ENCODE peak calls at places on chromosomes 5 and 9, in six cellular contexts. One of them, this sample, is unnamed.

GRCh38 chr5:149365418-149365817 is 7.6 kb downstream of the PCYOX1L start:
- DNase-seq in endothelial cell: no peak
- DNase-seq in fibroblast of the aortic adventitia: no peak
- DNase-seq in cardiac fibroblast: no peak
- DNase-seq in choroid plexus epithelial cell: no peak
- DNase-seq in Calu3: no peak
- DNase-seq in this sample: no peak

GRCh38 chr5:135592312-135593045 is 13.7 kb upstream of the CXCL14 start:
- DNase-seq in cardiac fibroblast: no peak
- DNase-seq in Calu3: no peak
- DNase-seq in fibroblast of the aortic adventitia: no peak
- DNase-seq in endothelial cell: no peak
- DNase-seq in choroid plexus epithelial cell: no peak
- DNase-seq in this sample: no peak

GRCh38 chr5:174052636-174053035 is 7.1 kb downstream of the NSG2 start:
- DNase-seq in endothelial cell: no peak
- DNase-seq in cardiac fibroblast: no peak
- DNase-seq in fibroblast of the aortic adventitia: no peak
- DNase-seq in choroid plexus epithelial cell: no peak
- DNase-seq in Calu3: no peak
- DNase-seq in this sample: no peak

GRCh38 chr9:37056086-37056485 is 22.0 kb upstream of the PAX5 start:
- DNase-seq in fibroblast of the aortic adventitia: no peak
- DNase-seq in cardiac fibroblast: no peak
- DNase-seq in endothelial cell: no peak
- DNase-seq in Calu3: no peak
- DNase-seq in choroid plexus epithelial cell: no peak
- DNase-seq in this sample: no peak

GRCh38 chr9:16964228-16964627 is 93.8 kb upstream of the BNC2 start:
- DNase-seq in Calu3: no peak
- DNase-seq in choroid plexus epithelial cell: peak; percentile 99
- DNase-seq in endothelial cell: no peak
- DNase-seq in fibroblast of the aortic adventitia: peak; percentile 97
- DNase-seq in cardiac fibroblast: peak; percentile 98
- DNase-seq in this sample: peak; percentile 99

GRCh38 chr5:95712347-95712958 is 18.7 kb upstream of the RHOBTB3 start:
- DNase-seq in endothelial cell: no peak
- DNase-seq in choroid plexus epithelial cell: peak; percentile 75
- DNase-seq in Calu3: peak; percentile 78
- DNase-seq in fibroblast of the aortic adventitia: peak; percentile 86
- DNase-seq in cardiac fibroblast: peak; percentile 89
- DNase-seq in this sample: peak; percentile 95

GRCh38 chr9:91530829-91531228 is 107.2 kb upstream of the NFIL3 start:
- DNase-seq in fibroblast of the aortic adventitia: peak; percentile 64
- DNase-seq in choroid plexus epithelial cell: peak; percentile 46
- DNase-seq in endothelial cell: no peak
- DNase-seq in cardiac fibroblast: no peak
- DNase-seq in Calu3: no peak
- DNase-seq in this sample: no peak

GRCh38 chr5:68279960-68280359 is 64.4 kb downstream of the PIK3R1 start:
- DNase-seq in Calu3: no peak
- DNase-seq in cardiac fibroblast: no peak
- DNase-seq in choroid plexus epithelial cell: no peak
- DNase-seq in endothelial cell: no peak
- DNase-seq in fibroblast of the aortic adventitia: no peak
- DNase-seq in this sample: no peak

GRCh38 chr5:107422494-107422893 is 248.2 kb downstream of the EFNA5 start:
- DNase-seq in choroid plexus epithelial cell: no peak
- DNase-seq in cardiac fibroblast: no peak
- DNase-seq in fibroblast of the aortic adventitia: no peak
- DNase-seq in endothelial cell: no peak
- DNase-seq in Calu3: no peak
- DNase-seq in this sample: no peak

GRCh38 chr5:36145311-36145710 is 6.4 kb downstream of the LMBRD2 start:
- DNase-seq in endothelial cell: no peak
- DNase-seq in Calu3: no peak
- DNase-seq in cardiac fibroblast: no peak
- DNase-seq in choroid plexus epithelial cell: no peak
- DNase-seq in fibroblast of the aortic adventitia: no peak
- DNase-seq in this sample: no peak

GRCh38 chr5:84821924-84822323 is 437.2 kb upstream of the EDIL3 start:
- DNase-seq in choroid plexus epithelial cell: no peak
- DNase-seq in fibroblast of the aortic adventitia: no peak
- DNase-seq in cardiac fibroblast: no peak
- DNase-seq in endothelial cell: no peak
- DNase-seq in Calu3: no peak
- DNase-seq in this sample: no peak

GRCh38 chr5:138469540-138470321 is 4.5 kb downstream of the EGR1 start:
- DNase-seq in endothelial cell: no peak
- DNase-seq in choroid plexus epithelial cell: peak; percentile 77
- DNase-seq in Calu3: peak; percentile 59
- DNase-seq in cardiac fibroblast: peak; percentile 90
- DNase-seq in fibroblast of the aortic adventitia: no peak
- DNase-seq in this sample: peak; percentile 91

GRCh38 chr5:164608507-164608906 is 1103.1 kb downstream of the MAT2B start:
- DNase-seq in endothelial cell: no peak
- DNase-seq in cardiac fibroblast: no peak
- DNase-seq in choroid plexus epithelial cell: no peak
- DNase-seq in fibroblast of the aortic adventitia: no peak
- DNase-seq in Calu3: no peak
- DNase-seq in this sample: no peak

GRCh38 chr5:107875834-107876233 is 205.1 kb upstream of the EFNA5 start:
- DNase-seq in choroid plexus epithelial cell: peak; percentile 33
- DNase-seq in endothelial cell: no peak
- DNase-seq in Calu3: peak; percentile 46
- DNase-seq in fibroblast of the aortic adventitia: peak; percentile 20
- DNase-seq in cardiac fibroblast: peak; percentile 49
- DNase-seq in this sample: peak; percentile 83

GRCh38 chr9:28051559-28051958 is 478.3 kb upstream of the C9orf72 start:
- DNase-seq in fibroblast of the aortic adventitia: no peak
- DNase-seq in choroid plexus epithelial cell: peak; percentile 40
- DNase-seq in Calu3: no peak
- DNase-seq in cardiac fibroblast: no peak
- DNase-seq in endothelial cell: no peak
- DNase-seq in this sample: peak; percentile 22

GRCh38 chr5:88263349-88263748 is 5.3 kb downstream of the TMEM161B start:
- DNase-seq in choroid plexus epithelial cell: no peak
- DNase-seq in Calu3: no peak
- DNase-seq in cardiac fibroblast: no peak
- DNase-seq in endothelial cell: no peak
- DNase-seq in fibroblast of the aortic adventitia: no peak
- DNase-seq in this sample: no peak

GRCh38 chr9:20701058-20701457 is 17.0 kb downstream of the FOCAD start:
- DNase-seq in fibroblast of the aortic adventitia: peak; percentile 32
- DNase-seq in endothelial cell: peak; percentile 9
- DNase-seq in cardiac fibroblast: no peak
- DNase-seq in choroid plexus epithelial cell: peak; percentile 5
- DNase-seq in Calu3: no peak
- DNase-seq in this sample: no peak

GRCh38 chr5:128469924-128470323 is 68.1 kb downstream of the FBN2 start:
- DNase-seq in Calu3: no peak
- DNase-seq in fibroblast of the aortic adventitia: peak; percentile 39
- DNase-seq in choroid plexus epithelial cell: peak; percentile 31
- DNase-seq in cardiac fibroblast: peak; percentile 21
- DNase-seq in endothelial cell: no peak
- DNase-seq in this sample: peak; percentile 18

GRCh38 chr9:134971196-134971595 is 53.5 kb upstream of the FCN1 start:
- DNase-seq in choroid plexus epithelial cell: no peak
- DNase-seq in cardiac fibroblast: no peak
- DNase-seq in Calu3: no peak
- DNase-seq in endothelial cell: no peak
- DNase-seq in fibroblast of the aortic adventitia: no peak
- DNase-seq in this sample: no peak

GRCh38 chr5:141665995-141666940 is 15.1 kb upstream of the FCHSD1 start:
- DNase-seq in cardiac fibroblast: no peak
- DNase-seq in Calu3: no peak
- DNase-seq in endothelial cell: no peak
- DNase-seq in fibroblast of the aortic adventitia: no peak
- DNase-seq in choroid plexus epithelial cell: no peak
- DNase-seq in this sample: no peak

GRCh38 chr5:54985301-54986268 is at the start of gene ESM1:
- DNase-seq in cardiac fibroblast: peak; percentile 85
- DNase-seq in choroid plexus epithelial cell: peak; percentile 68
- DNase-seq in endothelial cell: no peak
- DNase-seq in Calu3: peak; percentile 20
- DNase-seq in fibroblast of the aortic adventitia: peak; percentile 68
- DNase-seq in this sample: peak; percentile 72

GRCh38 chr5:92899611-92900010 is 681.4 kb downstream of the NR2F1-AS1 start:
- DNase-seq in endothelial cell: no peak
- DNase-seq in cardiac fibroblast: no peak
- DNase-seq in choroid plexus epithelial cell: no peak
- DNase-seq in Calu3: no peak
- DNase-seq in fibroblast of the aortic adventitia: no peak
- DNase-seq in this sample: no peak

GRCh38 chr5:150441813-150442698 is 7.5 kb downstream of the RPS14 start:
- DNase-seq in endothelial cell: no peak
- DNase-seq in fibroblast of the aortic adventitia: no peak
- DNase-seq in Calu3: no peak
- DNase-seq in choroid plexus epithelial cell: no peak
- DNase-seq in cardiac fibroblast: no peak
- DNase-seq in this sample: no peak

GRCh38 chr9:114696814-114697544 is 15.0 kb upstream of the TEX48 start:
- DNase-seq in cardiac fibroblast: no peak
- DNase-seq in endothelial cell: no peak
- DNase-seq in fibroblast of the aortic adventitia: peak; percentile 16
- DNase-seq in choroid plexus epithelial cell: peak; percentile 34
- DNase-seq in Calu3: no peak
- DNase-seq in this sample: peak; percentile 58

GRCh38 chr5:80150731-80151130 is 105.1 kb downstream of the SERINC5 start:
- DNase-seq in choroid plexus epithelial cell: no peak
- DNase-seq in Calu3: no peak
- DNase-seq in cardiac fibroblast: no peak
- DNase-seq in endothelial cell: no peak
- DNase-seq in fibroblast of the aortic adventitia: no peak
- DNase-seq in this sample: no peak

GRCh38 chr5:90894866-90895420 is 336.3 kb downstream of the ADGRV1 start:
- DNase-seq in Calu3: no peak
- DNase-seq in choroid plexus epithelial cell: no peak
- DNase-seq in endothelial cell: no peak
- DNase-seq in fibroblast of the aortic adventitia: no peak
- DNase-seq in cardiac fibroblast: no peak
- DNase-seq in this sample: no peak

GRCh38 chr5:90475436-90475980 is 844 bp downstream of the POLR3G start:
- DNase-seq in endothelial cell: no peak
- DNase-seq in choroid plexus epithelial cell: no peak
- DNase-seq in cardiac fibroblast: no peak
- DNase-seq in Calu3: no peak
- DNase-seq in fibroblast of the aortic adventitia: no peak
- DNase-seq in this sample: no peak

GRCh38 chr5:32964246-32964645 is 253.1 kb downstream of the NPR3 start:
- DNase-seq in fibroblast of the aortic adventitia: peak; percentile 30
- DNase-seq in endothelial cell: no peak
- DNase-seq in cardiac fibroblast: peak; percentile 11
- DNase-seq in choroid plexus epithelial cell: peak; percentile 70
- DNase-seq in Calu3: no peak
- DNase-seq in this sample: peak; percentile 28
- TF ChIP-seq CTCF in fibroblast of the aortic adventitia: no peak
- TF ChIP-seq CTCF in endothelial cell: no peak
- TF ChIP-seq CTCF in cardiac fibroblast: no peak
- TF ChIP-seq CTCF in choroid plexus epithelial cell: no peak
- TF ChIP-seq CTCF in Calu3: no peak
- TF ChIP-seq CTCF in this sample: no peak

GRCh38 chr5:64678400-64678799 is 11.9 kb upstream of the SHISAL2B start:
- DNase-seq in cardiac fibroblast: no peak
- DNase-seq in fibroblast of the aortic adventitia: no peak
- DNase-seq in choroid plexus epithelial cell: no peak
- DNase-seq in Calu3: no peak
- DNase-seq in endothelial cell: no peak
- DNase-seq in this sample: no peak

GRCh38 chr5:64682608-64683007 is 7.7 kb upstream of the SHISAL2B start:
- DNase-seq in Calu3: no peak
- DNase-seq in fibroblast of the aortic adventitia: no peak
- DNase-seq in cardiac fibroblast: no peak
- DNase-seq in choroid plexus epithelial cell: no peak
- DNase-seq in endothelial cell: no peak
- DNase-seq in this sample: no peak

GRCh38 chr5:64680289-64680688 is 10.0 kb upstream of the SHISAL2B start:
- DNase-seq in choroid plexus epithelial cell: peak; percentile 30
- DNase-seq in Calu3: no peak
- DNase-seq in endothelial cell: peak; percentile 26
- DNase-seq in fibroblast of the aortic adventitia: peak; percentile 13
- DNase-seq in cardiac fibroblast: no peak
- DNase-seq in this sample: no peak
- TF ChIP-seq CTCF in choroid plexus epithelial cell: peak; percentile 51
- TF ChIP-seq CTCF in Calu3: no peak
- TF ChIP-seq CTCF in endothelial cell: no peak
- TF ChIP-seq CTCF in fibroblast of the aortic adventitia: peak; percentile 39
- TF ChIP-seq CTCF in cardiac fibroblast: no peak
- TF ChIP-seq CTCF in this sample: no peak

DNA sequence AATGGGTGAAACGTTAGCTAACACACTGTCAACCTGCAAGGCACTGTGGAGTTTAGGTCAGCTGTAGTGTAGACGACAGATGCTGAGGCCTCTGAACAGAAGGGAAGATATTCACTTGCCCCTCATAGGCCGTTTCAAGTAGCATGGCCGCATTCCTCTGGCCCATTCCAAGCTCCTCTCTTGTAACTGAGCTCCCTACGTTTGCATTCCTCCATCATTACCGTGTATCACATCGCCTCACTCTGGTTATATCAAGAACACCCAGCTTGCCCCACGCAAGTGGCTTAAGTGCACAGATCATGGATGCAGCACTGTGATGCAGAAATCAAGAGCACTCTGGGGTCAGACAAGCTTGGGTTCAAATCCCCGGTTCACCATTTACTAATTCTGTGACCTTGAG is 43.3 kb downstream of the PRELID2 start:
- DNase-seq in Calu3: no peak
- DNase-seq in cardiac fibroblast: no peak
- DNase-seq in choroid plexus epithelial cell: no peak
- DNase-seq in endothelial cell: no peak
- DNase-seq in fibroblast of the aortic adventitia: no peak
- DNase-seq in this sample: no peak
- TF ChIP-seq CTCF in Calu3: no peak
- TF ChIP-seq CTCF in cardiac fibroblast: no peak
- TF ChIP-seq CTCF in choroid plexus epithelial cell: no peak
- TF ChIP-seq CTCF in endothelial cell: no peak
- TF ChIP-seq CTCF in fibroblast of the aortic adventitia: no peak
- TF ChIP-seq CTCF in this sample: no peak

GRCh38 chr5:177575488-177575887 is 16.5 kb upstream of the TMED9 start:
- DNase-seq in choroid plexus epithelial cell: no peak
- DNase-seq in Calu3: no peak
- DNase-seq in fibroblast of the aortic adventitia: no peak
- DNase-seq in endothelial cell: no peak
- DNase-seq in cardiac fibroblast: no peak
- DNase-seq in this sample: no peak

GRCh38 chr5:177578331-177578730 is 13.7 kb upstream of the TMED9 start:
- DNase-seq in fibroblast of the aortic adventitia: no peak
- DNase-seq in endothelial cell: no peak
- DNase-seq in cardiac fibroblast: no peak
- DNase-seq in choroid plexus epithelial cell: no peak
- DNase-seq in Calu3: no peak
- DNase-seq in this sample: no peak

DNA sequence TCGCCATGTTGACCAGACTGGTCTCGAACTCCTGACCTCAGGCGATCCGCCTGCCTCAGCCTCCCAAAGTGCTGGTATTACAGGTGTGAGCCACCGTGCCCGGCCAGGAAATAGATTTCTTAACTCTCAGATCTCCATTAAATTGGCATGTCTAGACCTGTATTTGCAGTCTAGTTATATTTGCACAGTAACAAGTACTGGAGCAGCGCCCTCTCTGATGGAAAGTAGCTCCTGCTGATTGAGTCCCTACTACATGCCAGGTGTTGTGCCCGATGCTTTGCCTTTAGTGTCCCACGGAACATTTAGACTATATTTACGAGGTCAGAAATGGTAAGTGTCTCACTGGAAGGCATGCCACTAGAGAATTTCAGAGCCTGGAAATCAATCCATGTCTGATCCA is 15.8 kb upstream of the TMED9 start:
- DNase-seq in endothelial cell: no peak
- DNase-seq in Calu3: no peak
- DNase-seq in choroid plexus epithelial cell: no peak
- DNase-seq in fibroblast of the aortic adventitia: no peak
- DNase-seq in cardiac fibroblast: no peak
- DNase-seq in this sample: no peak
- TF ChIP-seq CTCF in endothelial cell: no peak
- TF ChIP-seq CTCF in Calu3: no peak
- TF ChIP-seq CTCF in choroid plexus epithelial cell: no peak
- TF ChIP-seq CTCF in fibroblast of the aortic adventitia: no peak
- TF ChIP-seq CTCF in cardiac fibroblast: no peak
- TF ChIP-seq CTCF in this sample: no peak